ENCODE peak calls at places on chromosomes 5 and 9, in ten cellular contexts. B is GM23338; R is endothelial cell; F is PC-9; Q is CD8-positive, alpha-beta T cell; A is osteocyte; L is tibial nerve; G is gastrocnemius medialis; U is brain microvascular endothelial cell; J is astrocyte. H is an unnamed sample.

GRCh38 chr9:37286530-37287175 is 135.8 kb upstream of the GRHPR start:
- DNase-seq in B (no peak), R (no peak), F (no peak), Q (no peak), A (no peak), L (no peak), G (no peak), U (no peak), J (no peak), H (no peak)

GRCh38 chr9:100413839-100414420 is 13.0 kb upstream of the MSANTD3 start:
- DNase-seq in B (no peak), R (no peak), F (no peak), Q (no peak), A (no peak), L (no peak), G (no peak), U (no peak), J (no peak), H (no peak)

GRCh38 chr9:111965566-111966019 is 69.0 kb downstream of the UGCG start:
- DNase-seq in B (no peak), R (no peak), F (peak), Q (no peak), A (no peak), L (no peak), G (no peak), U (peak), J (peak), H (no peak)

GRCh38 chr5:58505502-58505901 is 14.3 kb downstream of the GAPT start:
- DNase-seq in B (no peak), R (no peak), F (no peak), Q (no peak), A (no peak), L (no peak), G (no peak), U (no peak), J (no peak), H (no peak)

GRCh38 chr5:98927988-98928801 is 612 bp downstream of the CHD1 start:
- DNase-seq in B (peak), R (peak), F (no peak), Q (no peak), A (peak), L (peak), G (peak), U (peak), J (peak), H (no peak)

GRCh38 chr5:61332369-61332745 is 299 bp downstream of the ZSWIM6 start:
- DNase-seq in B (peak), R (no peak), F (no peak), Q (no peak), A (no peak), L (no peak), G (no peak), U (no peak), J (no peak), H (no peak)

GRCh38 chr5:90504743-90505142 is 24.6 kb downstream of the LYSMD3 start:
- DNase-seq in B (no peak), R (no peak), F (no peak), Q (no peak), A (no peak), L (no peak), G (no peak), U (no peak), J (no peak), H (no peak)

GRCh38 chr5:126512451-126512850 is 82.6 kb downstream of the ALDH7A1 start:
- DNase-seq in B (no peak), R (no peak), F (no peak), Q (no peak), A (peak), L (no peak), G (no peak), U (no peak), J (no peak), H (no peak)

GRCh38 chr5:59125961-59126360 is 543.1 kb downstream of the RAB3C start:
- DNase-seq in B (no peak), R (no peak), F (no peak), Q (no peak), A (no peak), L (no peak), G (no peak), U (no peak), J (no peak), H (no peak)

GRCh38 chr5:29296548-29296947 is 1896.9 kb upstream of the CDH6 start:
- DNase-seq in B (no peak), R (no peak), F (no peak), Q (no peak), A (no peak), L (no peak), G (no peak), U (no peak), J (no peak), H (no peak)

GRCh38 chr5:134184155-134185135 is 7.7 kb upstream of the SKP1 start:
- DNase-seq in B (peak), R (peak), F (peak), Q (peak), A (peak), L (peak), G (peak), U (peak), J (no peak), H (peak)

GRCh38 chr9:131404581-131404980 is 10.7 kb downstream of the PRRC2B start:
- DNase-seq in B (no peak), R (no peak), F (no peak), Q (no peak), A (no peak), L (no peak), G (no peak), U (no peak), J (peak), H (no peak)

GRCh38 chr9:32644698-32645097 is 9.2 kb upstream of the TAF1L start:
- DNase-seq in B (no peak), R (no peak), F (peak), Q (no peak), A (no peak), L (no peak), G (no peak), U (peak), J (peak), H (no peak)

GRCh38 chr9:101226803-101227202 is 158.0 kb downstream of the BAAT start:
- DNase-seq in B (peak), R (no peak), F (no peak), Q (no peak), A (no peak), L (no peak), G (no peak), U (no peak), J (no peak), H (no peak)

GRCh38 chr5:123460296-123460729 is 37.1 kb upstream of the CEP120 start:
- DNase-seq in B (peak), R (no peak), F (peak), Q (no peak), A (no peak), L (no peak), G (no peak), U (peak), J (peak), H (no peak)

GRCh38 chr5:84605246-84605645 is 220.6 kb upstream of the EDIL3 start:
- DNase-seq in B (no peak), R (no peak), F (no peak), Q (no peak), A (no peak), L (no peak), G (no peak), U (no peak), J (no peak), H (no peak)

GRCh38 chr5:57778528-57779175 is 296.0 kb upstream of the ACTBL2 start:
- DNase-seq in B (no peak), R (no peak), F (peak), Q (no peak), A (no peak), L (no peak), G (no peak), U (peak), J (peak), H (no peak)

GRCh38 chr5:38827525-38827924 is 18.3 kb upstream of the OSMR start:
- DNase-seq in B (no peak), R (no peak), F (no peak), Q (no peak), A (no peak), L (no peak), G (no peak), U (no peak), J (peak), H (no peak)

GRCh38 chr9:129509508-129509907 is 111.4 kb downstream of the C9orf50 start:
- DNase-seq in B (no peak), R (no peak), F (peak), Q (no peak), A (no peak), L (no peak), G (no peak), U (peak), J (peak), H (no peak)

GRCh38 chr9:134955156-134955555 is 37.4 kb upstream of the FCN1 start:
- DNase-seq in B (no peak), R (no peak), F (no peak), Q (no peak), A (no peak), L (no peak), G (no peak), U (no peak), J (no peak), H (no peak)

GRCh38 chr5:119439140-119439625 is 13.1 kb upstream of the HSD17B4 start:
- DNase-seq in B (no peak), R (no peak), F (no peak), Q (no peak), A (no peak), L (no peak), G (no peak), U (no peak), J (no peak), H (no peak)

GRCh38 chr9:130026583-130027427 is 16.2 kb downstream of the FNBP1 start:
- DNase-seq in B (no peak), R (no peak), F (no peak), Q (peak), A (no peak), L (no peak), G (peak), U (no peak), J (no peak), H (no peak)

GRCh38 chr5:122999947-123000563 is 36.5 kb downstream of the PPIC start:
- DNase-seq in B (peak), R (peak), F (no peak), Q (no peak), A (no peak), L (no peak), G (no peak), U (peak), J (peak), H (peak)

GRCh38 chr5:146193291-146193690 is 10.1 kb upstream of the RBM27 start:
- DNase-seq in B (no peak), R (no peak), F (no peak), Q (no peak), A (no peak), L (no peak), G (no peak), U (no peak), J (peak), H (no peak)

GRCh38 chr5:37207802-37208201 is 41.4 kb downstream of the CPLANE1 start:
- DNase-seq in B (no peak), R (no peak), F (no peak), Q (no peak), A (no peak), L (no peak), G (no peak), U (no peak), J (no peak), H (no peak)

GRCh38 chr9:26264709-26265601 is 586.7 kb upstream of the TUSC1 start:
- DNase-seq in B (no peak), R (no peak), F (peak), Q (no peak), A (no peak), L (no peak), G (no peak), U (peak), J (peak), H (no peak)

GRCh38 chr5:123813251-123813650 is 301.3 kb downstream of the CSNK1G3 start:
- DNase-seq in B (no peak), R (no peak), F (no peak), Q (no peak), A (no peak), L (no peak), G (no peak), U (no peak), J (peak), H (no peak)

GRCh38 chr5:112885001-112885400 is 23.9 kb downstream of the SRP19 start:
- DNase-seq in B (no peak), R (no peak), F (no peak), Q (no peak), A (no peak), L (no peak), G (no peak), U (no peak), J (no peak), H (no peak)

GRCh38 chr5:68368280-68368679 is 152.7 kb downstream of the PIK3R1 start:
- DNase-seq in B (no peak), R (no peak), F (no peak), Q (no peak), A (no peak), L (no peak), G (no peak), U (no peak), J (peak), H (no peak)

GRCh38 chr9:1969898-1970297 is 45.2 kb upstream of the SMARCA2 start:
- DNase-seq in B (no peak), R (no peak), F (no peak), Q (no peak), A (no peak), L (no peak), G (no peak), U (no peak), J (no peak), H (no peak)

GRCh38 chr5:58972301-58972700 is 389.4 kb downstream of the RAB3C start:
- DNase-seq in B (no peak), R (no peak), F (no peak), Q (no peak), A (no peak), L (no peak), G (no peak), U (peak), J (no peak), H (no peak)

DNA sequence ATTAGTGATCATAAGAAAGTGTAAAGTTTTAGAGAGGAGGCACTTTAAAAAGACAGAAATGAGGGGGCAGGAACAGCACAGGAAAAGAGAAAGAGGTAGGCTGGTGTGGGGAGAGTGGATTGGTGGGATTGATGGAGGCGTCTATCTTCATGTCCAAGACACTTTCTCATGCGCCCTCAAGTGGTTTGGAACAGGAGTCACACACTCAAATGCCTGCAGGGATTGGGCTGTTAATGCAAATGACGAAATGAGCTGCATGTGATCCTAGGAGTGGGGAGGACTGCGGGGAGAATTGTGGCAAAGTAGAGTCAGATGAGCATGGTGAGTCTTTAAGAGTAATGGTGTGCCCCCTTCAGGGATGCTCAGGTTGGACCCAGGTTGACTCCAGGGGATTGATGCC is 5.5 kb downstream of the SLC36A3 start:
- DNase-seq in B (peak), R (peak), F (no peak), Q (no peak), A (no peak), L (no peak), G (no peak), U (peak), J (no peak), H (no peak)
- TF ChIP-seq CTCF in B (peak), R (peak), F (no peak), Q (no peak), A (peak), L (peak), G (peak), U (no peak), J (peak), H (no peak)

DNA sequence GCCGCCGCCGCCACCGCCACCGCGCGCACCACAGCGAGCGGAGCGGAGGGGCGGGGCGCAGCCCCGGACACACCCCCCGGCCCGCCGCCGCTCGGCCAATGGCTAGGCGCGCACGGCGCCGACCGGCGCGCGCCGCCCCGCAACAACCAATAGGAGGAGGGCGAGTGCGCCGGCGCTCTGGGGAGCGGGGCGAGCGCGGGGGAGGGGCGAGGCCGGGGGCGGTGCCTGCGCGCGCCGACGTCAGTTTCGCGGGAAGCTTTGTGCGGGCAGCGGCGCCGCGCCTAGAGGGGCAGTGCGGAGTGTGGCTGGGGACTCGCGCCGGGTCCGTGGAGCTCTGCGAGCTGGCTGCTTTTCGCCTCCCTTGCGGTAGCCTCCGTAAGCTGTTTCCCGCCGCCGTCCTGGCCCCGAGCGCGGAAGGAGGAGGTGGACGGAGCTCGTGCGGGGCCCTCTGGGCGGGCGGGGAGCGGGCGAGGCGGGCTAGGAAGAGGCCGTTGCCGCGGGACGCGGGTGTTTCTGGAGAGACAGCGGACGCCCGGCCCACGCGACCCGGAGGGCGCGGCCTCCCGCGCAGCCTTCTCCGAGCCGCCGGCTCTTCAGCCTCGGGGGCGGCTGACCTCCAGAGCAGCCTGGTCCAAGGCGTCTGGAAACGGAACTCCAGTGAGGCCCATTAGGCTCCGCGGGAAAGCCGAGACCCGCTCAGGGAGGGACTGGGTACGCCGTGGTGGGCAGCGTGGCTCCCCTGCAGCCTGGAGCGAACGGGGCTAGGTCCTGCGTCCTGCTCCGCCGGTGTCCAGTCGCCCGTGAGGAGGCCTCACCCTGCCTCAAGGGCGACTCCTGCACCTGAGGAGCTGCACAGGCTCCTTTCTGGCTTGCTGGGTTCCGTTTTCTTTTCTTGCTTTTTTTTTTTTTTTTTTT is at the start of gene ZMYND19:
- DNase-seq in B (peak), R (peak), F (peak), Q (peak), A (peak), L (peak), G (peak), U (peak), J (peak), H (peak)
- TF ChIP-seq CTCF in B (no peak), R (no peak), F (no peak), Q (no peak), A (no peak), L (no peak), G (no peak), U (no peak), J (no peak), H (no peak)

GRCh38 chr5:176350416-176350815 is 11.1 kb downstream of the KIAA1191 start:
- DNase-seq in B (no peak), R (no peak), F (no peak), Q (no peak), A (no peak), L (no peak), G (no peak), U (no peak), J (peak), H (no peak)
- TF ChIP-seq CTCF in B (no peak), R (no peak), F (no peak), Q (no peak), A (no peak), L (no peak), G (no peak), U (no peak), J (no peak), H (no peak)

DNA sequence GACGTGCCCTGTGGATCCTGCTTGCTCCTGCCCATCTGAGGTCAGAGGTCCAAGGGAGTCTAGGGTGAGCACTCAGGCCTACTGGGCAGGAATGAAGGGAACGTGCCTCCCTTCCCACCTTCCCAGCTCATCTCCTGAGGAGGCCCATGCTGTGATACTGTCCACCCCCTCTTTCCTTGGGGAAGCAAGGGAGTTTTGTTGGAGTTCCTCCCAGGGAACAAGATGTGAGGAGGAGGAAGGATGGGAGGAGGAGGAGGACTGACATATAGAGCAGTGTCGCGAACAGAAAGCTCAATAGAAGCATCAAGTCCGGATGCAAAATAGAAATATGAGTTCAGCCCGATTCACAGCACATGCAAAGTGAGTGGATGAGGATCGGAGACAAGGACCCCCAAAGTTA is 41.0 kb downstream of the SLC6A7 start:
- DNase-seq in B (no peak), R (no peak), F (no peak), Q (no peak), A (no peak), L (no peak), G (no peak), U (no peak), J (no peak), H (no peak)
- TF ChIP-seq CTCF in B (no peak), R (no peak), F (no peak), Q (no peak), A (no peak), L (no peak), G (no peak), U (no peak), J (no peak), H (no peak)

GRCh38 chr5:74851684-74852353 is 14.4 kb downstream of the FAM169A start:
- DNase-seq in B (no peak), R (no peak), F (no peak), Q (no peak), A (no peak), L (no peak), G (no peak), U (peak), J (peak), H (no peak)

GRCh38 chr5:74853256-74853655 is 12.9 kb downstream of the FAM169A start:
- DNase-seq in B (no peak), R (no peak), F (no peak), Q (no peak), A (no peak), L (no peak), G (no peak), U (no peak), J (no peak), H (no peak)

GRCh38 chr5:74850016-74850415 is 16.2 kb downstream of the FAM169A start:
- DNase-seq in B (no peak), R (no peak), F (no peak), Q (no peak), A (no peak), L (no peak), G (no peak), U (no peak), J (no peak), H (no peak)

GRCh38 chr5:74848553-74849025 is 17.6 kb downstream of the FAM169A start:
- DNase-seq in B (no peak), R (no peak), F (no peak), Q (no peak), A (no peak), L (no peak), G (no peak), U (no peak), J (no peak), H (no peak)

GRCh38 chr5:74851026-74851425 is 15.2 kb downstream of the FAM169A start:
- DNase-seq in B (no peak), R (no peak), F (no peak), Q (no peak), A (no peak), L (no peak), G (no peak), U (no peak), J (no peak), H (no peak)
- TF ChIP-seq CTCF in B (no peak), R (no peak), F (no peak), Q (no peak), A (no peak), L (no peak), G (no peak), U (no peak), J (no peak), H (no peak)

GRCh38 chr9:128416014-128416413 is 4.6 kb upstream of the CERCAM start:
- DNase-seq in B (peak), R (no peak), F (peak), Q (no peak), A (no peak), L (no peak), G (no peak), U (no peak), J (no peak), H (no peak)

GRCh38 chr9:128415222-128415621 is 5.4 kb upstream of the CERCAM start:
- DNase-seq in B (no peak), R (no peak), F (no peak), Q (no peak), A (no peak), L (no peak), G (no peak), U (no peak), J (no peak), H (no peak)

GRCh38 chr9:128412120-128412790 is 8.4 kb upstream of the CERCAM start:
- DNase-seq in B (peak), R (peak), F (no peak), Q (peak), A (no peak), L (peak), G (no peak), U (peak), J (no peak), H (peak)

GRCh38 chr9:128416432-128417019 is 4.1 kb upstream of the CERCAM start:
- DNase-seq in B (no peak), R (no peak), F (no peak), Q (no peak), A (no peak), L (no peak), G (no peak), U (no peak), J (no peak), H (no peak)

DNA sequence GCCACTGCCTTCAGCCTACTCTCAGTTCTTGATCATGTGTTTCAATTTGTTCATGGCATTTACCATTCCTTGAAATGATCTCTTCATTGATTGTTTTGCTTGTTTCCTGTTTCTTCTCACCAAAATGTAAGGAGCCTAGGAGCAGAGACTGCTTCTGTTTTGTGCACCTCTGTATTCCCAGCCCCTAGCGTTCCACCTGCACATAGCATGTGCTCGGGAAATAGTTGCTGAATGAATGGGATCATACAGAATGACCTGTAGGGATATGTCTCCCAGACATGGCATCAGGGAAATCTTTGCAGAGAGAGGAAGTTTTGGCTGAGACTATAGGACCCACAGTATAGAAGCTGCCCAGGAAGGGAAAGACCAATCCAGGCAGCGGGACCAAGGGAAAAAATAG is 6.2 kb upstream of the CERCAM start:
- DNase-seq in B (peak), R (no peak), F (no peak), Q (no peak), A (no peak), L (no peak), G (no peak), U (no peak), J (no peak), H (no peak)
- TF ChIP-seq CTCF in B (peak), R (peak), F (peak), Q (no peak), A (no peak), L (no peak), G (no peak), U (peak), J (peak), H (no peak)